ENCODE peak calls at places on chromosomes 5 and 9, in five cellular contexts. S, R, N, X and I are unnamed samples.

GRCh38 chr9:81687521-81688261 is 1.7 kb downstream of the TLE1 start:
- DNase-seq in S (no peak), R (peak), N (peak), X (no peak), I (no peak)

GRCh38 chr9:114378883-114379282 is 8.9 kb downstream of the AKNA start:
- DNase-seq in S (no peak), R (no peak), N (no peak), X (no peak), I (no peak)

GRCh38 chr5:173496129-173496882 is 120.1 kb downstream of the BOD1 start:
- DNase-seq in S (no peak), R (no peak), N (no peak), X (no peak), I (no peak)

GRCh38 chr9:122058707-122059106 is 34.4 kb downstream of the TTLL11 start:
- DNase-seq in S (no peak), R (no peak), N (no peak), X (no peak), I (no peak)

GRCh38 chr9:86724528-86724927 is 222.8 kb downstream of the GAS1 start:
- DNase-seq in S (no peak), R (no peak), N (no peak), X (no peak), I (no peak)

GRCh38 chr5:143495823-143496275 is 92.4 kb upstream of the NR3C1 start:
- DNase-seq in S (no peak), R (peak), N (no peak), X (no peak), I (peak)

GRCh38 chr5:56270568-56271392 is 37.6 kb upstream of the ANKRD55 start:
- DNase-seq in S (peak), R (peak), N (peak), X (peak), I (peak)

GRCh38 chr5:68378204-68378830 is 162.8 kb downstream of the PIK3R1 start:
- DNase-seq in S (no peak), R (no peak), N (no peak), X (no peak), I (no peak)

GRCh38 chr5:6543346-6543730 is 89.5 kb downstream of the NSUN2 start:
- DNase-seq in S (no peak), R (no peak), N (no peak), X (no peak), I (no peak)

GRCh38 chr5:74649421-74649973 is 9.0 kb upstream of the ENC1 start:
- DNase-seq in S (no peak), R (no peak), N (no peak), X (no peak), I (no peak)